ENCODE peak calls at places on chromosome X, in six cellular contexts. One of them, this sample, is unnamed.

GRCh38 chrX:66019310-66019652 is 20.6 kb downstream of the VSIG4 start:
- DNase-seq in ovary: no peak
- DNase-seq in SIG-M5: no peak
- DNase-seq in stimulated activated CD4-positive, alpha-beta T cell treated with anti-CD3 and anti-CD28 coated beads, Interleukin-15, amount 100 ng/mL, for 24 hours: no peak
- DNase-seq in DMS79: no peak
- DNase-seq in endothelial cell of umbilical vein: no peak
- DNase-seq in this sample: no peak

GRCh38 chrX:10482262-10482661 is 138.1 kb downstream of the MID1 start:
- DNase-seq in ovary: no peak
- DNase-seq in SIG-M5: no peak
- DNase-seq in stimulated activated CD4-positive, alpha-beta T cell treated with anti-CD3 and anti-CD28 coated beads, Interleukin-15, amount 100 ng/mL, for 24 hours: no peak
- DNase-seq in DMS79: peak
- DNase-seq in endothelial cell of umbilical vein: peak
- DNase-seq in this sample: no peak

GRCh38 chrX:9897761-9898161 is 69.4 kb upstream of the CLDN34 start:
- DNase-seq in ovary: no peak
- DNase-seq in SIG-M5: no peak
- DNase-seq in stimulated activated CD4-positive, alpha-beta T cell treated with anti-CD3 and anti-CD28 coated beads, Interleukin-15, amount 100 ng/mL, for 24 hours: no peak
- DNase-seq in DMS79: no peak
- DNase-seq in endothelial cell of umbilical vein: no peak
- DNase-seq in this sample: peak

GRCh38 chrX:47166126-47166525 is 21.1 kb downstream of the RBM10 start:
- DNase-seq in ovary: no peak
- DNase-seq in SIG-M5: no peak
- DNase-seq in stimulated activated CD4-positive, alpha-beta T cell treated with anti-CD3 and anti-CD28 coated beads, Interleukin-15, amount 100 ng/mL, for 24 hours: no peak
- DNase-seq in DMS79: no peak
- DNase-seq in endothelial cell of umbilical vein: no peak
- DNase-seq in this sample: no peak

GRCh38 chrX:11666180-11666579 is 460 bp upstream of the ARHGAP6 start:
- DNase-seq in ovary: peak
- DNase-seq in SIG-M5: no peak
- DNase-seq in stimulated activated CD4-positive, alpha-beta T cell treated with anti-CD3 and anti-CD28 coated beads, Interleukin-15, amount 100 ng/mL, for 24 hours: peak
- DNase-seq in DMS79: no peak
- DNase-seq in endothelial cell of umbilical vein: no peak
- DNase-seq in this sample: peak

GRCh38 chrX:64218023-64218422 is 12.4 kb downstream of the ASB12 start:
- DNase-seq in ovary: no peak
- DNase-seq in SIG-M5: no peak
- DNase-seq in stimulated activated CD4-positive, alpha-beta T cell treated with anti-CD3 and anti-CD28 coated beads, Interleukin-15, amount 100 ng/mL, for 24 hours: no peak
- DNase-seq in DMS79: no peak
- DNase-seq in endothelial cell of umbilical vein: no peak
- DNase-seq in this sample: no peak

GRCh38 chrX:19137064-19137463 is 14.8 kb upstream of the ADGRG2 start:
- DNase-seq in ovary: no peak
- DNase-seq in SIG-M5: no peak
- DNase-seq in stimulated activated CD4-positive, alpha-beta T cell treated with anti-CD3 and anti-CD28 coated beads, Interleukin-15, amount 100 ng/mL, for 24 hours: no peak
- DNase-seq in DMS79: no peak
- DNase-seq in endothelial cell of umbilical vein: no peak
- DNase-seq in this sample: no peak

GRCh38 chrX:10395179-10395578 is 225.2 kb downstream of the MID1 start:
- DNase-seq in ovary: no peak
- DNase-seq in SIG-M5: no peak
- DNase-seq in stimulated activated CD4-positive, alpha-beta T cell treated with anti-CD3 and anti-CD28 coated beads, Interleukin-15, amount 100 ng/mL, for 24 hours: no peak
- DNase-seq in DMS79: no peak
- DNase-seq in endothelial cell of umbilical vein: no peak
- DNase-seq in this sample: no peak

GRCh38 chrX:45709381-45709780 is 508.7 kb upstream of the DIPK2B start:
- DNase-seq in ovary: no peak
- DNase-seq in SIG-M5: no peak
- DNase-seq in stimulated activated CD4-positive, alpha-beta T cell treated with anti-CD3 and anti-CD28 coated beads, Interleukin-15, amount 100 ng/mL, for 24 hours: no peak
- DNase-seq in DMS79: no peak
- DNase-seq in endothelial cell of umbilical vein: no peak
- DNase-seq in this sample: no peak

GRCh38 chrX:150364347-150365050 is 1.4 kb downstream of the MAMLD1 start:
- DNase-seq in ovary: peak
- DNase-seq in SIG-M5: no peak
- DNase-seq in stimulated activated CD4-positive, alpha-beta T cell treated with anti-CD3 and anti-CD28 coated beads, Interleukin-15, amount 100 ng/mL, for 24 hours: peak
- DNase-seq in DMS79: no peak
- DNase-seq in endothelial cell of umbilical vein: peak
- DNase-seq in this sample: peak

GRCh38 chrX:95076449-95076848 is 1402.4 kb downstream of the FAM133A start:
- DNase-seq in ovary: no peak
- DNase-seq in SIG-M5: no peak
- DNase-seq in stimulated activated CD4-positive, alpha-beta T cell treated with anti-CD3 and anti-CD28 coated beads, Interleukin-15, amount 100 ng/mL, for 24 hours: peak
- DNase-seq in DMS79: no peak
- DNase-seq in endothelial cell of umbilical vein: no peak
- DNase-seq in this sample: peak

GRCh38 chrX:119008122-119008744 is 33.8 kb downstream of the LONRF3 start:
- DNase-seq in ovary: peak
- DNase-seq in SIG-M5: no peak
- DNase-seq in stimulated activated CD4-positive, alpha-beta T cell treated with anti-CD3 and anti-CD28 coated beads, Interleukin-15, amount 100 ng/mL, for 24 hours: peak
- DNase-seq in DMS79: no peak
- DNase-seq in endothelial cell of umbilical vein: peak
- DNase-seq in this sample: no peak

GRCh38 chrX:40402771-40403533 is 177.8 kb upstream of the ATP6AP2 start:
- DNase-seq in ovary: peak
- DNase-seq in SIG-M5: no peak
- DNase-seq in stimulated activated CD4-positive, alpha-beta T cell treated with anti-CD3 and anti-CD28 coated beads, Interleukin-15, amount 100 ng/mL, for 24 hours: peak
- DNase-seq in DMS79: no peak
- DNase-seq in endothelial cell of umbilical vein: no peak
- DNase-seq in this sample: peak

GRCh38 chrX:30900227-30900626 is 11.2 kb upstream of the TAB3 start:
- DNase-seq in ovary: no peak
- DNase-seq in SIG-M5: no peak
- DNase-seq in stimulated activated CD4-positive, alpha-beta T cell treated with anti-CD3 and anti-CD28 coated beads, Interleukin-15, amount 100 ng/mL, for 24 hours: peak
- DNase-seq in DMS79: no peak
- DNase-seq in endothelial cell of umbilical vein: no peak
- DNase-seq in this sample: no peak

GRCh38 chrX:5823861-5824260 is 404.8 kb downstream of the NLGN4X start:
- DNase-seq in ovary: no peak
- DNase-seq in SIG-M5: no peak
- DNase-seq in stimulated activated CD4-positive, alpha-beta T cell treated with anti-CD3 and anti-CD28 coated beads, Interleukin-15, amount 100 ng/mL, for 24 hours: no peak
- DNase-seq in DMS79: no peak
- DNase-seq in endothelial cell of umbilical vein: no peak
- DNase-seq in this sample: peak

GRCh38 chrX:41180194-41180902 is 95.1 kb downstream of the USP9X start:
- DNase-seq in ovary: peak
- DNase-seq in SIG-M5: no peak
- DNase-seq in stimulated activated CD4-positive, alpha-beta T cell treated with anti-CD3 and anti-CD28 coated beads, Interleukin-15, amount 100 ng/mL, for 24 hours: peak
- DNase-seq in DMS79: no peak
- DNase-seq in endothelial cell of umbilical vein: peak
- DNase-seq in this sample: peak

GRCh38 chrX:13250831-13251612 is 68.8 kb downstream of the ATXN3L start:
- DNase-seq in ovary: peak
- DNase-seq in SIG-M5: no peak
- DNase-seq in stimulated activated CD4-positive, alpha-beta T cell treated with anti-CD3 and anti-CD28 coated beads, Interleukin-15, amount 100 ng/mL, for 24 hours: no peak
- DNase-seq in DMS79: no peak
- DNase-seq in endothelial cell of umbilical vein: peak
- DNase-seq in this sample: no peak

GRCh38 chrX:34778961-34779360 is 121.9 kb upstream of the TMEM47 start:
- DNase-seq in ovary: no peak
- DNase-seq in SIG-M5: no peak
- DNase-seq in stimulated activated CD4-positive, alpha-beta T cell treated with anti-CD3 and anti-CD28 coated beads, Interleukin-15, amount 100 ng/mL, for 24 hours: no peak
- DNase-seq in DMS79: no peak
- DNase-seq in endothelial cell of umbilical vein: no peak
- DNase-seq in this sample: peak

GRCh38 chrX:46912673-46913491 is 661 bp downstream of the JADE3 start:
- DNase-seq in ovary: peak
- DNase-seq in SIG-M5: no peak
- DNase-seq in stimulated activated CD4-positive, alpha-beta T cell treated with anti-CD3 and anti-CD28 coated beads, Interleukin-15, amount 100 ng/mL, for 24 hours: peak
- DNase-seq in DMS79: no peak
- DNase-seq in endothelial cell of umbilical vein: peak
- DNase-seq in this sample: peak

GRCh38 chrX:55389376-55389775 is 62.6 kb upstream of the MAGEH1 start:
- DNase-seq in ovary: no peak
- DNase-seq in SIG-M5: no peak
- DNase-seq in stimulated activated CD4-positive, alpha-beta T cell treated with anti-CD3 and anti-CD28 coated beads, Interleukin-15, amount 100 ng/mL, for 24 hours: no peak
- DNase-seq in DMS79: no peak
- DNase-seq in endothelial cell of umbilical vein: no peak
- DNase-seq in this sample: no peak

GRCh38 chrX:136528645-136529315 is 3.2 kb upstream of the VGLL1 start:
- DNase-seq in ovary: no peak
- DNase-seq in SIG-M5: no peak
- DNase-seq in stimulated activated CD4-positive, alpha-beta T cell treated with anti-CD3 and anti-CD28 coated beads, Interleukin-15, amount 100 ng/mL, for 24 hours: no peak
- DNase-seq in DMS79: no peak
- DNase-seq in endothelial cell of umbilical vein: no peak
- DNase-seq in this sample: peak

GRCh38 chrX:22196151-22196550 is 76.6 kb upstream of the CBLL2 start:
- DNase-seq in ovary: no peak
- DNase-seq in SIG-M5: no peak
- DNase-seq in stimulated activated CD4-positive, alpha-beta T cell treated with anti-CD3 and anti-CD28 coated beads, Interleukin-15, amount 100 ng/mL, for 24 hours: no peak
- DNase-seq in DMS79: no peak
- DNase-seq in endothelial cell of umbilical vein: no peak
- DNase-seq in this sample: no peak

GRCh38 chrX:132071260-132071659 is 48.2 kb downstream of the STK26 start:
- DNase-seq in ovary: no peak
- DNase-seq in SIG-M5: no peak
- DNase-seq in stimulated activated CD4-positive, alpha-beta T cell treated with anti-CD3 and anti-CD28 coated beads, Interleukin-15, amount 100 ng/mL, for 24 hours: no peak
- DNase-seq in DMS79: no peak
- DNase-seq in endothelial cell of umbilical vein: peak
- DNase-seq in this sample: no peak

GRCh38 chrX:48508400-48509244 is at the start of gene PORCN:
- DNase-seq in ovary: peak
- DNase-seq in SIG-M5: no peak
- DNase-seq in stimulated activated CD4-positive, alpha-beta T cell treated with anti-CD3 and anti-CD28 coated beads, Interleukin-15, amount 100 ng/mL, for 24 hours: peak
- DNase-seq in DMS79: peak
- DNase-seq in endothelial cell of umbilical vein: peak
- DNase-seq in this sample: peak

GRCh38 chrX:154378059-154378798 is 866 bp upstream of the EMD start:
- DNase-seq in ovary: peak
- DNase-seq in SIG-M5: no peak
- DNase-seq in stimulated activated CD4-positive, alpha-beta T cell treated with anti-CD3 and anti-CD28 coated beads, Interleukin-15, amount 100 ng/mL, for 24 hours: peak
- DNase-seq in DMS79: peak
- DNase-seq in endothelial cell of umbilical vein: peak
- DNase-seq in this sample: peak

GRCh38 chrX:66638591-66639500 is at the start of gene EDA2R:
- DNase-seq in ovary: peak
- DNase-seq in SIG-M5: peak
- DNase-seq in stimulated activated CD4-positive, alpha-beta T cell treated with anti-CD3 and anti-CD28 coated beads, Interleukin-15, amount 100 ng/mL, for 24 hours: peak
- DNase-seq in DMS79: no peak
- DNase-seq in endothelial cell of umbilical vein: peak
- DNase-seq in this sample: peak

GRCh38 chrX:71366674-71367256 is 608 bp downstream of the TAF1 start:
- DNase-seq in ovary: no peak
- DNase-seq in SIG-M5: no peak
- DNase-seq in stimulated activated CD4-positive, alpha-beta T cell treated with anti-CD3 and anti-CD28 coated beads, Interleukin-15, amount 100 ng/mL, for 24 hours: peak
- DNase-seq in DMS79: no peak
- DNase-seq in endothelial cell of umbilical vein: peak
- DNase-seq in this sample: peak

GRCh38 chrX:74458738-74459137 is 37.4 kb downstream of the SLC16A2 start:
- DNase-seq in ovary: no peak
- DNase-seq in SIG-M5: no peak
- DNase-seq in stimulated activated CD4-positive, alpha-beta T cell treated with anti-CD3 and anti-CD28 coated beads, Interleukin-15, amount 100 ng/mL, for 24 hours: no peak
- DNase-seq in DMS79: no peak
- DNase-seq in endothelial cell of umbilical vein: peak
- DNase-seq in this sample: peak

GRCh38 chrX:132482632-132483031 is 6.2 kb downstream of the MBNL3 start:
- DNase-seq in ovary: no peak
- DNase-seq in SIG-M5: no peak
- DNase-seq in stimulated activated CD4-positive, alpha-beta T cell treated with anti-CD3 and anti-CD28 coated beads, Interleukin-15, amount 100 ng/mL, for 24 hours: no peak
- DNase-seq in DMS79: no peak
- DNase-seq in endothelial cell of umbilical vein: no peak
- DNase-seq in this sample: no peak

GRCh38 chrX:31658360-31658759 is 586.5 kb upstream of the FTHL17 start:
- DNase-seq in ovary: no peak
- DNase-seq in SIG-M5: no peak
- DNase-seq in stimulated activated CD4-positive, alpha-beta T cell treated with anti-CD3 and anti-CD28 coated beads, Interleukin-15, amount 100 ng/mL, for 24 hours: no peak
- DNase-seq in DMS79: no peak
- DNase-seq in endothelial cell of umbilical vein: peak
- DNase-seq in this sample: no peak

GRCh38 chrX:150507251-150507856 is 61.1 kb upstream of the MTM1 start:
- DNase-seq in ovary: peak
- DNase-seq in SIG-M5: no peak
- DNase-seq in stimulated activated CD4-positive, alpha-beta T cell treated with anti-CD3 and anti-CD28 coated beads, Interleukin-15, amount 100 ng/mL, for 24 hours: no peak
- DNase-seq in DMS79: no peak
- DNase-seq in endothelial cell of umbilical vein: peak
- DNase-seq in this sample: no peak

GRCh38 chrX:45485682-45486081 is 285.0 kb upstream of the DIPK2B start:
- DNase-seq in ovary: no peak
- DNase-seq in SIG-M5: no peak
- DNase-seq in stimulated activated CD4-positive, alpha-beta T cell treated with anti-CD3 and anti-CD28 coated beads, Interleukin-15, amount 100 ng/mL, for 24 hours: no peak
- DNase-seq in DMS79: no peak
- DNase-seq in endothelial cell of umbilical vein: peak
- DNase-seq in this sample: no peak

GRCh38 chrX:69372435-69372834 is 131.7 kb upstream of the NALF2 start:
- DNase-seq in ovary: no peak
- DNase-seq in SIG-M5: no peak
- DNase-seq in stimulated activated CD4-positive, alpha-beta T cell treated with anti-CD3 and anti-CD28 coated beads, Interleukin-15, amount 100 ng/mL, for 24 hours: no peak
- DNase-seq in DMS79: no peak
- DNase-seq in endothelial cell of umbilical vein: no peak
- DNase-seq in this sample: no peak

GRCh38 chrX:141468940-141469339 is 115.6 kb downstream of the SPANXA1 start:
- DNase-seq in ovary: no peak
- DNase-seq in SIG-M5: no peak
- DNase-seq in stimulated activated CD4-positive, alpha-beta T cell treated with anti-CD3 and anti-CD28 coated beads, Interleukin-15, amount 100 ng/mL, for 24 hours: no peak
- DNase-seq in DMS79: no peak
- DNase-seq in endothelial cell of umbilical vein: peak
- DNase-seq in this sample: no peak

GRCh38 chrX:24153175-24153795 is 3.8 kb downstream of the ZFX start:
- DNase-seq in ovary: no peak
- DNase-seq in SIG-M5: no peak
- DNase-seq in stimulated activated CD4-positive, alpha-beta T cell treated with anti-CD3 and anti-CD28 coated beads, Interleukin-15, amount 100 ng/mL, for 24 hours: peak
- DNase-seq in DMS79: peak
- DNase-seq in endothelial cell of umbilical vein: peak
- DNase-seq in this sample: no peak

GRCh38 chrX:154535892-154536291 is 10.8 kb downstream of the G6PD start:
- DNase-seq in ovary: no peak
- DNase-seq in SIG-M5: no peak
- DNase-seq in stimulated activated CD4-positive, alpha-beta T cell treated with anti-CD3 and anti-CD28 coated beads, Interleukin-15, amount 100 ng/mL, for 24 hours: no peak
- DNase-seq in DMS79: no peak
- DNase-seq in endothelial cell of umbilical vein: no peak
- DNase-seq in this sample: no peak

GRCh38 chrX:31445542-31445941 is 373.7 kb upstream of the FTHL17 start:
- DNase-seq in ovary: no peak
- DNase-seq in SIG-M5: no peak
- DNase-seq in stimulated activated CD4-positive, alpha-beta T cell treated with anti-CD3 and anti-CD28 coated beads, Interleukin-15, amount 100 ng/mL, for 24 hours: no peak
- DNase-seq in DMS79: no peak
- DNase-seq in endothelial cell of umbilical vein: no peak
- DNase-seq in this sample: peak